ENCODE peak calls at places on chromosomes 13 and 19, in ten cellular contexts. W is fibroblast of lung, V is mucosa of descending colon, E is colonic mucosa, N is neural progenitor cell, K is H7, Q is brain microvascular endothelial cell, D is foreskin fibroblast, U is thoracic aorta, X is PC-9. T is an unnamed sample.

GRCh38 chr13:59320021-59320420 is 843.7 kb downstream of the DIAPH3 start:
- DNase-seq in W (no peak), V (no peak), E (no peak), N (no peak), K (no peak), Q (no peak), D (no peak), U (no peak), X (no peak), T (no peak)

GRCh38 chr13:75151081-75151643 is 330.8 kb downstream of the TBC1D4 start:
- DNase-seq in W (peak; percentile 76), V (no peak), E (no peak), N (no peak), K (no peak), Q (peak; percentile 89), D (peak; percentile 72), U (no peak), X (no peak), T (peak; percentile 36)

GRCh38 chr13:33483471-33483870 is 197.9 kb upstream of the STARD13 start:
- DNase-seq in W (peak; percentile 63), V (no peak), E (no peak), N (no peak), K (no peak), Q (no peak), D (peak; percentile 52), U (no peak), X (no peak), T (peak; percentile 32)

GRCh38 chr13:114309806-114310410 is 4.4 kb upstream of the CHAMP1 start:
- DNase-seq in W (no peak), V (no peak), E (no peak), N (peak; percentile 11), K (no peak), Q (no peak), D (no peak), U (no peak), X (no peak), T (no peak)

GRCh38 chr19:1690570-1691307 is 38.3 kb upstream of the TCF3 start:
- DNase-seq in W (no peak), V (peak; percentile 49), E (peak; percentile 64), N (peak; percentile 83), K (peak; percentile 96), Q (no peak), D (peak; percentile 31), U (no peak), X (no peak), T (no peak)

GRCh38 chr13:50707533-50708096 is 135.9 kb downstream of the DLEU7 start:
- DNase-seq in W (no peak), V (no peak), E (no peak), N (no peak), K (no peak), Q (no peak), D (no peak), U (no peak), X (no peak), T (no peak)

GRCh38 chr19:48480476-48481190 is 11.5 kb downstream of the CYTH2 start:
- DNase-seq in W (peak; percentile 51), V (no peak), E (peak; percentile 44), N (no peak), K (peak; percentile 69), Q (peak; percentile 24), D (peak; percentile 68), U (no peak), X (no peak), T (no peak)

GRCh38 chr19:2629491-2630351 is 72.8 kb downstream of the GNG7 start:
- DNase-seq in W (no peak), V (no peak), E (no peak), N (no peak), K (no peak), Q (no peak), D (no peak), U (no peak), X (no peak), T (no peak)

GRCh38 chr19:13633109-13633508 is 126.8 kb upstream of the CACNA1A start:
- DNase-seq in W (peak; percentile 48), V (peak; percentile 79), E (peak; percentile 89), N (peak; percentile 64), K (peak; percentile 38), Q (peak; percentile 3), D (peak; percentile 89), U (no peak), X (no peak), T (peak; percentile 73)

GRCh38 chr13:82878536-82878935 is 1003.7 kb downstream of the SLITRK1 start:
- DNase-seq in W (peak; percentile 30), V (no peak), E (no peak), N (no peak), K (no peak), Q (no peak), D (peak; percentile 56), U (no peak), X (no peak), T (peak; percentile 2)

GRCh38 chr13:29887030-29887557 is 36.7 kb upstream of the UBL3 start:
- DNase-seq in W (no peak), V (no peak), E (no peak), N (peak; percentile 24), K (no peak), Q (no peak), D (no peak), U (no peak), X (no peak), T (no peak)

GRCh38 chr13:29885967-29886366 is 35.5 kb upstream of the UBL3 start:
- DNase-seq in W (no peak), V (no peak), E (no peak), N (no peak), K (no peak), Q (no peak), D (no peak), U (no peak), X (no peak), T (no peak)

GRCh38 chr13:29884671-29885424 is 34.4 kb upstream of the UBL3 start:
- DNase-seq in W (peak; percentile 70), V (no peak), E (no peak), N (peak; percentile 78), K (peak; percentile 55), Q (no peak), D (no peak), U (no peak), X (no peak), T (no peak)

GRCh38 chr13:29886446-29886845 is 36.0 kb upstream of the UBL3 start:
- DNase-seq in W (no peak), V (no peak), E (no peak), N (no peak), K (no peak), Q (no peak), D (no peak), U (no peak), X (no peak), T (no peak)

DNA sequence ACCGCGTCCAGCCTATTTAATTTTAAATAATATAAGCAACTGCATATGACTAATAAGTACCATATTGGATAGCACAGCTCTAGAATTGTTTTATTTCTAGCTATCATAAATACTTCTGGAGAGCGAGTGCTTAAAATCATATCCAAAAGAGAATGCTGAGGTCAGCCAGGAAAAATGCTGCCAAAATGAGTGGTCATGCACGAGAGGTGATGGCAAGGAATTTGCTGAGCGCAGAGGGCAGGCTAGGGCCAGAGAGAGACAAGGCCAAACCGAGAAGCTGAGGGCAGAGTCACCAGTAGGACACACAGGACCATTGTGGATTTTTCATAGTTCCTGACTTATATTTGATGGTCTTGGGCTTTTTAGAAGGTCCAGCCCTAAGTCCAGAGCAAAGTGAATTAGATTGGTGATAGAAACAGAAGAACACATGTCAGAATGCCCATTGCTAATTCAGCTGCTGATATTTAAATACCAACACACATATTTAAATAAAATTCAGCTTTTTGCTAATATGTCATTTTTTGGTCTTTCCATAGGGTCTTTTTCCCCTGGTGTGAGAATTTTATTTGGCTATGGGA is 33.6 kb upstream of the UBL3 start:
- DNase-seq in W (peak; percentile 52), V (no peak), E (no peak), N (no peak), K (no peak), Q (no peak), D (no peak), U (no peak), X (no peak), T (no peak)
- H3K4me3 ChIP-seq in W (no peak overlapping the region), V (no peak overlapping the region), E (no peak overlapping the region), N (peak overlapping the region; percentile 24), K (no peak overlapping the region), Q (no peak overlapping the region), D (no peak overlapping the region), U (no peak overlapping the region), X (no peak overlapping the region), T (no peak overlapping the region)

GRCh38 chr13:24267801-24268200 is 41.6 kb upstream of the C1QTNF9 start:
- DNase-seq in W (no peak), V (no peak), E (no peak), N (no peak), K (no peak), Q (no peak), D (no peak), U (no peak), X (no peak), T (no peak)
- H3K4me3 ChIP-seq in W (no peak overlapping the region), V (no peak overlapping the region), E (no peak overlapping the region), N (no peak overlapping the region), K (no peak overlapping the region), Q (no peak overlapping the region), D (no peak overlapping the region), U (peak overlapping the region; percentile 49), X (no peak overlapping the region), T (no peak overlapping the region)

GRCh38 chr19:53055117-53055516 is 10.6 kb downstream of the ERVV-2 start:
- DNase-seq in W (no peak), V (no peak), E (no peak), N (no peak), K (no peak), Q (peak; percentile 45), D (no peak), U (no peak), X (peak; percentile 44), T (no peak)

GRCh38 chr19:53057904-53058579 is 13.5 kb downstream of the ERVV-2 start:
- DNase-seq in W (no peak), V (no peak), E (no peak), N (peak; percentile 66), K (peak; percentile 87), Q (no peak), D (peak; percentile 67), U (no peak), X (no peak), T (no peak)
- H3K4me3 ChIP-seq in W (peak overlapping the region; percentile 43), V (no peak overlapping the region), E (no peak overlapping the region), N (peak overlapping the region; percentile 40), K (peak overlapping the region; percentile 39), Q (no peak overlapping the region), D (peak overlapping the region; percentile 8), U (no peak overlapping the region), X (peak overlapping the region; percentile 41), T (peak overlapping the region; percentile 40)

DNA sequence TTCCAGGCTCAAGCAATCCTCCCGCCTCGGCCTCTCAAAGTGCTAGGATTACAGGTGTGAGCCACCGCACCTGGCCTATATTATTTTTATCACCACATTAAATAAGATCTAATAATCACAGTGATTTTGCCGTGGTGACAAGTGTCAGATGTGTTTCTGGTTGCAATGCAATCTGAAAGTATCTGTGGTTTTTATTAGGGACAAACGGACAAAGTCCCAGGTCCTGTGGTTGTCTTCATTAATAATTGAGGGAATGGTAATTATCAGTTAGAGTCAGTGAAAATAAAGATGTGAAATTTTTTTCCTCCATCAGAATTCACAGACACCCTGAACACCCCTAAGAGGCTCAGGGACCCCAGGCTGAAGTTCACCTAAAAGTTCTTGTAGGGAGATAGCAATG is 1.3 kb upstream of the TICAM1 start:
- DNase-seq in W (no peak), V (no peak), E (no peak), N (no peak), K (no peak), Q (no peak), D (no peak), U (no peak), X (no peak), T (no peak)
- H3K4me3 ChIP-seq in W (no peak overlapping the region), V (no peak overlapping the region), E (no peak overlapping the region), N (no peak overlapping the region), K (no peak overlapping the region), Q (no peak overlapping the region), D (no peak overlapping the region), U (no peak overlapping the region), X (no peak overlapping the region), T (no peak overlapping the region)

T was measured in skeletal muscle cell.